ENCODE peak calls at places on chromosomes 16 and 17, in four cellular contexts. O, G, B and X are unnamed samples.
A peak's percentile ranks its signal among the peaks of the same experiment; 100 is the strongest.

GRCh38 chr16:49471038-49471727 is 97.6 kb downstream of the C16orf78 start:
- DNase-seq in O (no peak), G (no peak), B (no peak), X (no peak)

GRCh38 chr16:3454093-3454492 is 10.6 kb downstream of the NAA60 start:
- DNase-seq in O (no peak), G (no peak), B (no peak), X (no peak)

GRCh38 chr16:50550035-50550434 is 1.8 kb downstream of the NKD1 start:
- DNase-seq in O (no peak), G (no peak), B (no peak), X (no peak)

GRCh38 chr16:86286991-86287640 is 223.2 kb upstream of the FOXF1 start:
- DNase-seq in O (no peak), G (no peak), B (no peak), X (no peak)

GRCh38 chr16:29770250-29770929 is 7.7 kb upstream of the ZG16 start:
- DNase-seq in O (no peak), G (no peak), B (no peak), X (no peak)

GRCh38 chr16:85399583-85400284 is 213.4 kb upstream of the GSE1 start:
- DNase-seq in O (no peak), G (no peak), B (no peak), X (no peak)

GRCh38 chr17:73064084-73064938 is 28.2 kb downstream of the SLC39A11 start:
- DNase-seq in O (no peak), G (no peak), B (no peak), X (no peak)

GRCh38 chr17:48997103-48997826 is at the start of gene IGF2BP1:
- DNase-seq in O (no peak), G (peak; percentile 84), B (peak; percentile 75), X (peak; percentile 80)

GRCh38 chr17:17033466-17033865 is 8.8 kb upstream of the MPRIP start:
- DNase-seq in O (no peak), G (no peak), B (no peak), X (no peak)

GRCh38 chr17:57138956-57139576 is 54.0 kb downstream of the AKAP1 start:
- DNase-seq in O (no peak), G (no peak), B (no peak), X (no peak)

GRCh38 chr16:12096162-12096781 is 119.7 kb downstream of the SNX29 start:
- DNase-seq in O (no peak), G (peak; percentile 2), B (no peak), X (no peak)

GRCh38 chr17:45930420-45930951 is 36.1 kb downstream of the MAPT start:
- DNase-seq in O (no peak), G (no peak), B (no peak), X (no peak)

GRCh38 chr17:7862692-7863437 is 5.1 kb downstream of the CYB5D1 start:
- DNase-seq in O (peak; percentile 40), G (peak; percentile 52), B (peak; percentile 70), X (peak; percentile 57)

GRCh38 chr17:68794636-68795503 is 160.3 kb downstream of the ABCA8 start:
- DNase-seq in O (no peak), G (peak; percentile 75), B (peak; percentile 81), X (peak; percentile 82)

GRCh38 chr16:51734220-51734619 is 583.1 kb upstream of the SALL1 start:
- DNase-seq in O (peak; percentile 28), G (no peak), B (no peak), X (no peak)

GRCh38 chr17:17849147-17849820 is 12.5 kb upstream of the SREBF1 start:
- DNase-seq in O (no peak), G (peak; percentile 52), B (peak; percentile 91), X (no peak)

GRCh38 chr17:50523208-50523607 is 9.3 kb upstream of the EPN3 start:
- DNase-seq in O (no peak), G (no peak), B (no peak), X (no peak)

GRCh38 chr17:34579979-34580684 is 750 bp downstream of the TMEM132E start:
- DNase-seq in O (no peak), G (no peak), B (peak; percentile 7), X (peak; percentile 12)

GRCh38 chr16:48215738-48216137 is 28.4 kb upstream of the LONP2 start:
- DNase-seq in O (no peak), G (no peak), B (no peak), X (no peak)

GRCh38 chr17:3959295-3959899 is 4.8 kb downstream of the ATP2A3 start:
- DNase-seq in O (peak; percentile 82), G (peak; percentile 64), B (no peak), X (peak; percentile 64)

GRCh38 chr17:7063518-7064094 is 16.4 kb downstream of the CLEC10A start:
- DNase-seq in O (no peak), G (no peak), B (no peak), X (no peak)

GRCh38 chr17:75508122-75508719 is 7.1 kb downstream of the CASKIN2 start:
- DNase-seq in O (no peak), G (no peak), B (no peak), X (no peak)

GRCh38 chr16:75420987-75421819 is 12.1 kb downstream of the CFDP1 start:
- DNase-seq in O (no peak), G (peak; percentile 42), B (peak; percentile 84), X (no peak)

GRCh38 chr17:78588258-78589030 is 11.2 kb upstream of the DNAH17 start:
- DNase-seq in O (no peak), G (no peak), B (no peak), X (no peak)

GRCh38 chr17:7882629-7883028 is 6.0 kb upstream of the CHD3 start:
- DNase-seq in O (no peak), G (no peak), B (no peak), X (peak; percentile 6)

GRCh38 chr16:78675312-78675711 is 575.9 kb downstream of the WWOX start:
- DNase-seq in O (no peak), G (peak; percentile 15), B (no peak), X (no peak)

GRCh38 chr17:45902892-45903346 is 8.6 kb downstream of the MAPT start:
- DNase-seq in O (peak; percentile 80), G (no peak), B (no peak), X (no peak)

GRCh38 chr16:15876503-15876902 is 11.9 kb downstream of the CEP20 start:
- DNase-seq in O (no peak), G (no peak), B (no peak), X (no peak)

GRCh38 chr16:16166952-16167351 is 56.3 kb downstream of the ABCC6 start:
- DNase-seq in O (no peak), G (no peak), B (no peak), X (no peak)

GRCh38 chr16:945271-946047 is 25.3 kb downstream of the LMF1 start:
- DNase-seq in O (no peak), G (no peak), B (no peak), X (no peak)